ENCODE peak calls at places on chromosomes 16 and 17, in nine cellular contexts. Z is AG04449; B is heart right ventricle; L is cardiac muscle cell; K is body of pancreas; T is bronchial epithelial cell; C is CD4-positive, alpha-beta T cell; U is A549; E is activated B cell treated with CpG ODN at 0.5 μM for 24 hours. M is an unnamed sample.

GRCh38 chr16:12513057-12513790 is 290.5 kb downstream of the CPPED1 start:
- DNase-seq in B (no peak), E (no peak), L (no peak), U (no peak), K (no peak), C (no peak), Z (no peak), T (no peak), M (no peak)

GRCh38 chr16:1929578-1930337 is 11.5 kb upstream of the HS3ST6 start:
- DNase-seq in B (peak; percentile 88), L (peak; percentile 90), U (peak; percentile 82), K (peak; percentile 89), Z (no peak), E (peak; percentile 97), C (peak; percentile 96), T (peak; percentile 41), M (peak; percentile 98)

GRCh38 chr16:54285414-54286066 is 1.0 kb downstream of the IRX3 start:
- DNase-seq in Z (no peak), U (no peak), T (no peak), L (peak; percentile 50), B (peak; percentile 27), K (no peak), E (no peak), C (no peak), M (peak; percentile 23)

GRCh38 chr17:34670618-34671017 is 91.2 kb downstream of the TMEM132E start:
- DNase-seq in U (no peak), E (no peak), K (no peak), B (no peak), C (no peak), T (no peak), Z (no peak), L (no peak), M (no peak)

GRCh38 chr17:354651-355556 is 2.3 kb upstream of the RPH3AL start:
- DNase-seq in E (no peak), B (no peak), L (no peak), K (no peak), T (peak; percentile 21), C (no peak), U (no peak), Z (no peak), M (no peak)

GRCh38 chr17:18018411-18018921 is 20.5 kb downstream of the ATPAF2 start:
- DNase-seq in E (no peak), Z (no peak), U (no peak), L (no peak), T (no peak), K (no peak), C (no peak), B (no peak), M (no peak)

GRCh38 chr16:77657016-77657415 is 65.3 kb upstream of the NUDT7 start:
- DNase-seq in C (no peak), E (no peak), K (no peak), U (no peak), L (peak; percentile 35), T (no peak), B (no peak), Z (no peak), M (no peak)

GRCh38 chr17:73010414-73010813 is 82.1 kb downstream of the SLC39A11 start:
- DNase-seq in U (no peak), K (no peak), B (no peak), E (no peak), L (no peak), C (no peak), Z (no peak), T (no peak), M (no peak)

GRCh38 chr17:41687828-41688640 is 651 bp upstream of the EIF1 start:
- DNase-seq in E (no peak), C (peak; percentile 67), Z (no peak), K (peak; percentile 71), B (peak; percentile 65), T (peak; percentile 61), U (no peak), L (peak; percentile 44), M (no peak)

GRCh38 chr16:64952177-64952576 is 169.7 kb downstream of the CDH11 start:
- DNase-seq in C (no peak), B (no peak), Z (peak; percentile 77), E (no peak), U (no peak), L (peak; percentile 68), T (peak; percentile 32), K (no peak), M (no peak)

GRCh38 chr17:15475620-15476354 is 8.4 kb upstream of the CDRT4 start:
- DNase-seq in E (no peak), K (no peak), L (peak; percentile 85), U (no peak), B (no peak), T (peak; percentile 31), C (no peak), Z (no peak), M (no peak)

GRCh38 chr17:45405250-45406086 is 27.2 kb downstream of the ARHGAP27 start:
- DNase-seq in B (no peak), Z (no peak), T (no peak), U (no peak), K (no peak), C (no peak), E (no peak), L (peak; percentile 44), M (peak; percentile 42)

GRCh38 chr16:85746431-85747227 is 4.3 kb downstream of the C16orf74 start:
- DNase-seq in U (peak; percentile 51), T (peak; percentile 96), B (no peak), C (no peak), L (no peak), K (no peak), E (no peak), Z (no peak), M (no peak)

GRCh38 chr17:29133146-29133713 is 47.0 kb downstream of the MYO18A start:
- DNase-seq in Z (no peak), U (peak; percentile 62), L (peak; percentile 63), B (peak; percentile 74), T (no peak), E (no peak), K (no peak), C (no peak), M (no peak)

DNA sequence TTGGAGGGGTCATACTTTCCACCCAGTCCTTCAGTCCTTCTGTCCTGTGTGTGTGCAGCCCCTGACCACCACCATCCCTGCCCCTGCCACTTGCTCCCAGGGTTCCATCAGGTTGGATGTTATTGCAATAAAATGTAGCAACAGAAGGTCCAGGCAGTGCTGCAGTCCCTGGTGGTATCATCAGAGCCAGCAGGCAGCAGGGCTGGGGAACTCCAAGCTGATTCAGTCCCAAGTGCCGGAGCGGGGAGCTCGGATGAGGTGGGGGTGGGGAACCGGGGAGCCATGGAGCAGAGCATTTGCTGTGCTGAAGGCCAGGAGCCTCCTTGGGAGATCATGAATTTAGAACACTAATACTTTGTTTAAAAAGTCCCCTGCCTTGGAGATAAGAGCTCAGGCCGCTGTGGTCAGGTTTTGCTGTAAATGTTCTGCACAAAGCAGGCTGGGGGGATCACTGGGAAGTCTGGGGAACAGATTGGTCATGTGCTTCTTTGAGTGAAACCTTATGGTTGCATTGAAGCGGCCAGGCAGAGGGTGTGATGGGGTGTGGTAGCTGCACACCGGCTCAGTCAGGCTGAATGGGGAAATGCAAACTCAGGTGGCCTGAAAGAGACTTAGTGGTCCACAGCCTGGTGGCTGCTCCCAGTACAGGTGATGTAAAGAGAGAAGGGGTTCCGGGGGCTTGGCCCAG is 225.9 kb downstream of the SEC14L1 start:
- DNase-seq in U (no peak), T (peak; percentile 29), L (peak; percentile 74), E (no peak), K (no peak), C (no peak), B (peak; percentile 14), Z (no peak), M (no peak)
- TF ChIP-seq CTCF in U (no peak), T (no peak), L (peak; percentile 3), E (no peak), K (no peak), C (no peak), B (no peak), Z (peak; percentile 13), M (no peak)

DNA sequence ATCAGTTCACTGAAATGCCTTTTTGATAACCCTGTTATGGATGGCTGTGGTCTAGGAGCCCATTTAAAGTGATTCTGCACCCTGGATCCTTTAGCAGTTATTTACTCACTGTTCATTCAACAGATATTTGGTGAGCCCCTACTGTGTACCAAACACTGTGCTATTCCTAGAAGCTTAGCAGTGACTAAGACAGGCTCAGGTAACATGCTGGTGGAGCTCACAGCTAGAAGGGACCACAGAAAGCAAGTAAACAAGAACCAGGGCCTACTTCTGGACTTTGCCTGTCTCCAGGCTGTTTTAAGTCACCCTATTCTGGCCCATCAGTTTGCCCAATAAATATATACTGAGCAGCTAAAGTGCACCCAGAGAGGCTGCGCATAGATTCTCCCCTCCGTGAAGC is 11.1 kb downstream of the ITGA3 start:
- DNase-seq in C (no peak), U (no peak), E (no peak), T (no peak), Z (no peak), B (no peak), L (no peak), K (no peak), M (no peak)
- TF ChIP-seq CTCF in C (no peak), U (no peak), E (no peak), T (no peak), Z (no peak), B (no peak), L (no peak), K (no peak), M (no peak)

DNA sequence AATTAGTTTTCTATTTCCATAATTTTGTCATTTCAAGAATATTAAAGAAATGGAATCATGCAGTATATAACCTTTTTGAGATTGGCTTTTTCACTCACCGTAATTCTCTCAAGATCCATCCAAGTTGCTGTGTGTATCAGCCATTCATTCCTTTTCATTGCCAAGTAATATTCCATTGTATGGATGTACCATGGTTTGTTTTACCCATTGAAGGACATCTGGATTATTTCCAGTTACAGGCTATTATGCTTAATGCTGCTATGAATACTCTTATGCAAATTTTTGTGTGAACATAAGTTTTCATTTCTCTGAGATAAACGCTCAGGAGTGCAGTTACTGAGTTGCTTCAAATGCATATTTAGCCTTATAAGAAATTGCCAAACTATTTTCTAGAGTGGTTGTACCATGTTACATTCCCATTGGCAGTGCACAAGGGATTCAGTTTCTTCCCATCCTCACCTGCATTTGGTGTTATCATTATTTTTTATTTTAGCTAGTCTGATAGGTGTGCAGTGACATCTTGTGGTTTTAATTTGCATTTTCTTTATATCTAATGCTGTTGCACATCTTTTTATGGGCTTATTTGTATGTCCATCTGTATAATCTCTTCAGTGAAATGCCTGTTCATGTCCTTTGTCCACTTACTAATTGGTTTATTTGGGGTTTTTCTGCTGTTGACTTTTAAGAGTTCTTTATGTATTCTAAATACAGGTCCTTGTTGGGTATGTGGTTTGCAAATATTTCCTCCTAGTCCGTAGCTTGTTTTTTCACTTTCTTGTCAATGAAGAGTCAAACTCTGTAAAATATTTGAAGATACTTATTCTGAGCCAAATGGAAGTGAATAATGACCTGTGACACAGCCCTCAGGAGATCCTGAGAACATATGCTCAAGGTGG is 32.7 kb downstream of the BMERB1 start:
- DNase-seq in Z (no peak), B (no peak), L (peak; percentile 19), K (no peak), E (no peak), C (no peak), U (no peak), T (peak; percentile 30), M (no peak)
- TF ChIP-seq CTCF in Z (no peak), B (no peak), L (no peak), K (no peak), E (no peak), C (no peak), U (peak; percentile 49), T (peak; percentile 25), M (no peak)

DNA sequence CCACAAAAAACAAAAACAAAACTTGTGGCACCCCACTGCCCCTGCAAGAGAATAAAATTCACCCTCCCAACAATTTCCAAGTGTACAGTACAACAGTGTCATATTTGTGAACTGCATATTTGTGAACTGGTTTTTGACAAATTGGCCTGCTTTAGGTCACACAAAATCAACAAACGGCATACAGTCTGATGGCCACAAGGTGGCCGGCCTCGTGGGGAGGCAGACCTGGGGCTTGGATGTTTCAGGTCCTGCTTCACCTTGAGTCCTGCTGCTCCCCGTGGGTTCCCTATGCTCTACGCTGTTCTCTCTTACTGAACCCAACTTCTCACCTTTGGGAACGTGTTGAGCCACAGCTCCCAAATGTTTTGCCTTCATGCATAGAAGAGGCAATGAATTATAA is 102.2 kb downstream of the CDK5R1 start:
- DNase-seq in K (no peak), T (no peak), L (no peak), U (peak; percentile 44), E (no peak), B (no peak), C (no peak), Z (no peak), M (no peak)
- TF ChIP-seq CTCF in K (no peak), T (peak; percentile 20), L (peak; percentile 11), U (no peak), E (no peak), B (no peak), C (no peak), Z (no peak), M (peak; percentile 51)